ENCODE peak calls at places on chromosomes 1 and 21, in seven cellular contexts. One of them, this sample, is unnamed.

GRCh38 chr1:203645996-203646395 is 19.4 kb downstream of the ATP2B4 start:
- DNase-seq in dorsolateral prefrontal cortex: no peak
- DNase-seq in MM.1S: no peak
- DNase-seq in tibial artery: no peak
- DNase-seq in cardiac muscle cell: no peak
- DNase-seq in left ventricle myocardium inferior: no peak
- DNase-seq in PC-9: no peak
- DNase-seq in this sample: no peak

GRCh38 chr1:110465814-110466380 is 14.9 kb downstream of the PROK1 start:
- DNase-seq in dorsolateral prefrontal cortex: no peak
- DNase-seq in MM.1S: no peak
- DNase-seq in tibial artery: no peak
- DNase-seq in cardiac muscle cell: no peak
- DNase-seq in left ventricle myocardium inferior: no peak
- DNase-seq in PC-9: no peak
- DNase-seq in this sample: no peak

GRCh38 chr1:221527886-221528634 is 213.8 kb downstream of the DUSP10 start:
- DNase-seq in dorsolateral prefrontal cortex: no peak
- DNase-seq in MM.1S: no peak
- DNase-seq in tibial artery: no peak
- DNase-seq in cardiac muscle cell: no peak
- DNase-seq in left ventricle myocardium inferior: no peak
- DNase-seq in PC-9: no peak
- DNase-seq in this sample: no peak

GRCh38 chr1:159921700-159922498 is 3.4 kb downstream of the TAGLN2 start:
- DNase-seq in dorsolateral prefrontal cortex: no peak
- DNase-seq in MM.1S: no peak
- DNase-seq in tibial artery: no peak
- DNase-seq in cardiac muscle cell: peak
- DNase-seq in left ventricle myocardium inferior: no peak
- DNase-seq in PC-9: no peak
- DNase-seq in this sample: peak

GRCh38 chr1:67748630-67749029 is 63.6 kb downstream of the GADD45A start:
- DNase-seq in dorsolateral prefrontal cortex: no peak
- DNase-seq in MM.1S: peak
- DNase-seq in tibial artery: no peak
- DNase-seq in cardiac muscle cell: peak
- DNase-seq in left ventricle myocardium inferior: no peak
- DNase-seq in PC-9: no peak
- DNase-seq in this sample: no peak

GRCh38 chr21:41016472-41016871 is 151.5 kb upstream of the BACE2 start:
- DNase-seq in dorsolateral prefrontal cortex: no peak
- DNase-seq in MM.1S: no peak
- DNase-seq in tibial artery: no peak
- DNase-seq in cardiac muscle cell: no peak
- DNase-seq in left ventricle myocardium inferior: no peak
- DNase-seq in PC-9: no peak
- DNase-seq in this sample: no peak

GRCh38 chr1:172397221-172397620 is 23.3 kb upstream of the C1orf105 start:
- DNase-seq in dorsolateral prefrontal cortex: no peak
- DNase-seq in MM.1S: no peak
- DNase-seq in tibial artery: no peak
- DNase-seq in cardiac muscle cell: peak
- DNase-seq in left ventricle myocardium inferior: no peak
- DNase-seq in PC-9: no peak
- DNase-seq in this sample: peak

GRCh38 chr1:224879404-224879803 is 50.1 kb upstream of the DNAH14 start:
- DNase-seq in dorsolateral prefrontal cortex: no peak
- DNase-seq in MM.1S: no peak
- DNase-seq in tibial artery: no peak
- DNase-seq in cardiac muscle cell: peak
- DNase-seq in left ventricle myocardium inferior: no peak
- DNase-seq in PC-9: no peak
- DNase-seq in this sample: no peak

GRCh38 chr1:84387480-84388163 is 10.7 kb upstream of the DNASE2B start:
- DNase-seq in dorsolateral prefrontal cortex: no peak
- DNase-seq in MM.1S: no peak
- DNase-seq in tibial artery: no peak
- DNase-seq in cardiac muscle cell: no peak
- DNase-seq in left ventricle myocardium inferior: no peak
- DNase-seq in PC-9: no peak
- DNase-seq in this sample: no peak

GRCh38 chr1:119635801-119636390 is 12.2 kb downstream of the ZNF697 start:
- DNase-seq in dorsolateral prefrontal cortex: no peak
- DNase-seq in MM.1S: no peak
- DNase-seq in tibial artery: no peak
- DNase-seq in cardiac muscle cell: peak
- DNase-seq in left ventricle myocardium inferior: no peak
- DNase-seq in PC-9: no peak
- DNase-seq in this sample: no peak

GRCh38 chr1:109113787-109114568 is at the start of gene ELAPOR1:
- DNase-seq in dorsolateral prefrontal cortex: peak
- DNase-seq in MM.1S: peak
- DNase-seq in tibial artery: no peak
- DNase-seq in cardiac muscle cell: peak
- DNase-seq in left ventricle myocardium inferior: peak
- DNase-seq in PC-9: no peak
- DNase-seq in this sample: peak

GRCh38 chr1:153220606-153221303 is 3.4 kb downstream of the PRR9 start:
- DNase-seq in dorsolateral prefrontal cortex: no peak
- DNase-seq in MM.1S: no peak
- DNase-seq in tibial artery: no peak
- DNase-seq in cardiac muscle cell: no peak
- DNase-seq in left ventricle myocardium inferior: no peak
- DNase-seq in PC-9: no peak
- DNase-seq in this sample: no peak

GRCh38 chr1:147853391-147853790 is 49.2 kb upstream of the GJA8 start:
- DNase-seq in dorsolateral prefrontal cortex: no peak
- DNase-seq in MM.1S: no peak
- DNase-seq in tibial artery: no peak
- DNase-seq in cardiac muscle cell: peak
- DNase-seq in left ventricle myocardium inferior: no peak
- DNase-seq in PC-9: no peak
- DNase-seq in this sample: no peak

GRCh38 chr21:39313042-39313456 is 383 bp downstream of the BRWD1 start:
- DNase-seq in dorsolateral prefrontal cortex: peak
- DNase-seq in MM.1S: no peak
- DNase-seq in tibial artery: peak
- DNase-seq in cardiac muscle cell: no peak
- DNase-seq in left ventricle myocardium inferior: no peak
- DNase-seq in PC-9: peak
- DNase-seq in this sample: peak

GRCh38 chr1:25253911-25254310 is 6.7 kb upstream of the RSRP1 start:
- DNase-seq in dorsolateral prefrontal cortex: no peak
- DNase-seq in MM.1S: no peak
- DNase-seq in tibial artery: no peak
- DNase-seq in cardiac muscle cell: no peak
- DNase-seq in left ventricle myocardium inferior: no peak
- DNase-seq in PC-9: no peak
- DNase-seq in this sample: no peak

GRCh38 chr1:159778266-159778665 is 2.5 kb upstream of the DUSP23 start:
- DNase-seq in dorsolateral prefrontal cortex: no peak
- DNase-seq in MM.1S: no peak
- DNase-seq in tibial artery: no peak
- DNase-seq in cardiac muscle cell: no peak
- DNase-seq in left ventricle myocardium inferior: no peak
- DNase-seq in PC-9: no peak
- DNase-seq in this sample: no peak

GRCh38 chr1:82704393-82704792 is 903.7 kb downstream of the ADGRL2 start:
- DNase-seq in dorsolateral prefrontal cortex: no peak
- DNase-seq in MM.1S: no peak
- DNase-seq in tibial artery: no peak
- DNase-seq in cardiac muscle cell: peak
- DNase-seq in left ventricle myocardium inferior: no peak
- DNase-seq in PC-9: no peak
- DNase-seq in this sample: no peak

GRCh38 chr1:172138636-172139035 is 281.8 kb upstream of the C1orf105 start:
- DNase-seq in dorsolateral prefrontal cortex: no peak
- DNase-seq in MM.1S: no peak
- DNase-seq in tibial artery: peak
- DNase-seq in cardiac muscle cell: no peak
- DNase-seq in left ventricle myocardium inferior: no peak
- DNase-seq in PC-9: no peak
- DNase-seq in this sample: no peak

GRCh38 chr1:189977184-189977583 is 500.5 kb downstream of the BRINP3 start:
- DNase-seq in dorsolateral prefrontal cortex: no peak
- DNase-seq in MM.1S: no peak
- DNase-seq in tibial artery: no peak
- DNase-seq in cardiac muscle cell: no peak
- DNase-seq in left ventricle myocardium inferior: no peak
- DNase-seq in PC-9: no peak
- DNase-seq in this sample: no peak
- TF ChIP-seq CTCF in dorsolateral prefrontal cortex: no peak
- TF ChIP-seq CTCF in MM.1S: no peak
- TF ChIP-seq CTCF in tibial artery: no peak
- TF ChIP-seq CTCF in cardiac muscle cell: no peak
- TF ChIP-seq CTCF in left ventricle myocardium inferior: no peak
- TF ChIP-seq CTCF in PC-9: no peak
- TF ChIP-seq CTCF in this sample: no peak

GRCh38 chr1:81549588-81550127 is 251.1 kb upstream of the ADGRL2 start:
- DNase-seq in dorsolateral prefrontal cortex: no peak
- DNase-seq in MM.1S: peak
- DNase-seq in tibial artery: no peak
- DNase-seq in cardiac muscle cell: peak
- DNase-seq in left ventricle myocardium inferior: no peak
- DNase-seq in PC-9: peak
- DNase-seq in this sample: no peak
- TF ChIP-seq CTCF in dorsolateral prefrontal cortex: peak
- TF ChIP-seq CTCF in MM.1S: peak
- TF ChIP-seq CTCF in tibial artery: peak
- TF ChIP-seq CTCF in cardiac muscle cell: peak
- TF ChIP-seq CTCF in left ventricle myocardium inferior: peak
- TF ChIP-seq CTCF in PC-9: peak
- TF ChIP-seq CTCF in this sample: no peak

GRCh38 chr1:9720785-9721605 is 69.5 kb downstream of the PIK3CD start:
- DNase-seq in dorsolateral prefrontal cortex: no peak
- DNase-seq in MM.1S: no peak
- DNase-seq in tibial artery: no peak
- DNase-seq in cardiac muscle cell: no peak
- DNase-seq in left ventricle myocardium inferior: no peak
- DNase-seq in PC-9: no peak
- DNase-seq in this sample: no peak

GRCh38 chr1:9718006-9718680 is 66.6 kb downstream of the PIK3CD start:
- DNase-seq in dorsolateral prefrontal cortex: no peak
- DNase-seq in MM.1S: no peak
- DNase-seq in tibial artery: no peak
- DNase-seq in cardiac muscle cell: no peak
- DNase-seq in left ventricle myocardium inferior: no peak
- DNase-seq in PC-9: no peak
- DNase-seq in this sample: no peak

GRCh38 chr1:9721606-9722377 is 70.3 kb downstream of the PIK3CD start:
- DNase-seq in dorsolateral prefrontal cortex: no peak
- DNase-seq in MM.1S: peak
- DNase-seq in tibial artery: no peak
- DNase-seq in cardiac muscle cell: peak
- DNase-seq in left ventricle myocardium inferior: no peak
- DNase-seq in PC-9: peak
- DNase-seq in this sample: peak

GRCh38 chr1:9722378-9722749 is 70.8 kb downstream of the PIK3CD start:
- DNase-seq in dorsolateral prefrontal cortex: no peak
- DNase-seq in MM.1S: no peak
- DNase-seq in tibial artery: no peak
- DNase-seq in cardiac muscle cell: no peak
- DNase-seq in left ventricle myocardium inferior: no peak
- DNase-seq in PC-9: no peak
- DNase-seq in this sample: no peak

GRCh38 chr1:9719978-9720722 is 68.6 kb downstream of the PIK3CD start:
- DNase-seq in dorsolateral prefrontal cortex: no peak
- DNase-seq in MM.1S: no peak
- DNase-seq in tibial artery: no peak
- DNase-seq in cardiac muscle cell: no peak
- DNase-seq in left ventricle myocardium inferior: no peak
- DNase-seq in PC-9: no peak
- DNase-seq in this sample: no peak
- TF ChIP-seq CTCF in dorsolateral prefrontal cortex: no peak
- TF ChIP-seq CTCF in MM.1S: peak
- TF ChIP-seq CTCF in tibial artery: no peak
- TF ChIP-seq CTCF in cardiac muscle cell: no peak
- TF ChIP-seq CTCF in left ventricle myocardium inferior: no peak
- TF ChIP-seq CTCF in PC-9: no peak
- TF ChIP-seq CTCF in this sample: peak

GRCh38 chr1:7319196-7319595 is 451.9 kb upstream of the VAMP3 start:
- DNase-seq in dorsolateral prefrontal cortex: no peak
- DNase-seq in MM.1S: no peak
- DNase-seq in tibial artery: no peak
- DNase-seq in cardiac muscle cell: no peak
- DNase-seq in left ventricle myocardium inferior: no peak
- DNase-seq in PC-9: no peak
- DNase-seq in this sample: no peak

GRCh38 chr1:7320661-7321060 is 450.4 kb upstream of the VAMP3 start:
- DNase-seq in dorsolateral prefrontal cortex: no peak
- DNase-seq in MM.1S: no peak
- DNase-seq in tibial artery: no peak
- DNase-seq in cardiac muscle cell: no peak
- DNase-seq in left ventricle myocardium inferior: no peak
- DNase-seq in PC-9: no peak
- DNase-seq in this sample: no peak

GRCh38 chr1:7315946-7316345 is 455.1 kb upstream of the VAMP3 start:
- DNase-seq in dorsolateral prefrontal cortex: no peak
- DNase-seq in MM.1S: no peak
- DNase-seq in tibial artery: no peak
- DNase-seq in cardiac muscle cell: no peak
- DNase-seq in left ventricle myocardium inferior: no peak
- DNase-seq in PC-9: no peak
- DNase-seq in this sample: no peak

GRCh38 chr1:7315316-7315715 is 455.8 kb upstream of the VAMP3 start:
- DNase-seq in dorsolateral prefrontal cortex: no peak
- DNase-seq in MM.1S: no peak
- DNase-seq in tibial artery: no peak
- DNase-seq in cardiac muscle cell: no peak
- DNase-seq in left ventricle myocardium inferior: no peak
- DNase-seq in PC-9: no peak
- DNase-seq in this sample: no peak

DNA sequence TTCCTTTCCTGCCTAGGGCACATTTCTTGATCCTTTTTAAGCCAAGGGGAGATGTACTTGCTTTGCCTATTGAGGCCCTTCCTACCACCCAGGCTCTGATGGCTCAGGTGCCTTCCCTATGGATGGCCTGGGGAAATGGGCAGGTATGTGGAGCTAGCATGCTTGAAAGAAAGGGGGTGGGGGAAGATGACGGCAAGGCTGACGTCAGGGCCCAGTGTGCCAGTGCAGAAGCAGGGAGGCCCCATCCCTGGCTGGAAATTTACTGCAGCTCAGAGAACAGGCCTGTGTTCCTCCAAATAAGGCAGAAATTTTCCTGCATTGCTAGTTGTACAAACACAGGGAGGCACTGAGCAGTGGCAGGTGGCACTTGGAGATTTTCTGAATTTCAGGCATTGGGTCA is 453.2 kb upstream of the VAMP3 start:
- DNase-seq in dorsolateral prefrontal cortex: no peak
- DNase-seq in MM.1S: no peak
- DNase-seq in tibial artery: no peak
- DNase-seq in cardiac muscle cell: no peak
- DNase-seq in left ventricle myocardium inferior: no peak
- DNase-seq in PC-9: no peak
- DNase-seq in this sample: no peak
- TF ChIP-seq CTCF in dorsolateral prefrontal cortex: no peak
- TF ChIP-seq CTCF in MM.1S: no peak
- TF ChIP-seq CTCF in tibial artery: no peak
- TF ChIP-seq CTCF in cardiac muscle cell: no peak
- TF ChIP-seq CTCF in left ventricle myocardium inferior: no peak
- TF ChIP-seq CTCF in PC-9: no peak
- TF ChIP-seq CTCF in this sample: no peak